ENCODE peak calls at places on chromosome 20, in nine cellular contexts. E, C, X, N, P, V, D, K and U are unnamed samples.

GRCh38 chr20:24337551-24337950 is 131.9 kb upstream of the SYNDIG1 start:
- DNase-seq in X (no peak), D (no peak), N (no peak), V (no peak), E (no peak), C (no peak), P (no peak), K (no peak), U (no peak)

GRCh38 chr20:25309395-25310267 is 61.7 kb downstream of the PYGB start:
- DNase-seq in V (peak), P (peak), X (no peak), D (peak), K (no peak), N (no peak), C (no peak), E (peak), U (no peak)

GRCh38 chr20:33671573-33672288 is 2.5 kb downstream of the NECAB3 start:
- DNase-seq in E (peak), D (no peak), N (no peak), C (no peak), X (no peak), K (no peak), V (no peak), P (no peak), U (no peak)

GRCh38 chr20:35311409-35311808 is 19.2 kb upstream of the FAM83C start:
- DNase-seq in D (no peak), X (no peak), E (no peak), V (no peak), C (no peak), K (peak), N (no peak), P (no peak), U (no peak)

GRCh38 chr20:44401052-44401769 is 45.7 kb downstream of the HNF4A start:
- DNase-seq in C (no peak), N (no peak), V (no peak), K (no peak), X (no peak), D (no peak), E (no peak), P (no peak), U (no peak)

GRCh38 chr20:13037727-13038126 is 29.0 kb downstream of the SPTLC3 start:
- DNase-seq in V (no peak), E (no peak), C (no peak), N (no peak), D (no peak), X (no peak), P (no peak), K (no peak), U (no peak)

GRCh38 chr20:33648396-33649004 is 13.6 kb upstream of the C20orf144 start:
- DNase-seq in K (no peak), D (no peak), X (no peak), C (no peak), E (no peak), N (no peak), V (peak), P (no peak), U (no peak)

GRCh38 chr20:4592316-4593148 is 129.2 kb upstream of the PRND start:
- DNase-seq in C (peak), K (peak), V (peak), D (no peak), P (peak), E (peak), N (peak), X (peak), U (peak)

GRCh38 chr20:42985628-42986027 is 204.1 kb downstream of the PTPRT start:
- DNase-seq in C (no peak), P (no peak), N (no peak), V (no peak), E (no peak), D (no peak), X (no peak), K (no peak), U (no peak)

GRCh38 chr20:25279403-25279802 is 31.5 kb downstream of the PYGB start:
- DNase-seq in D (no peak), K (no peak), C (no peak), X (no peak), V (no peak), N (no peak), P (no peak), E (no peak), U (no peak)

GRCh38 chr20:5222919-5223634 is 93.7 kb downstream of the PROKR2 start:
- DNase-seq in X (peak), P (peak), N (peak), V (no peak), C (peak), K (peak), E (peak), D (no peak), U (no peak)

GRCh38 chr20:44916586-44916985 is 6.7 kb downstream of the PABPC1L start:
- DNase-seq in K (peak), P (no peak), V (no peak), D (no peak), N (no peak), E (no peak), X (no peak), C (no peak), U (no peak)

GRCh38 chr20:47905628-47906487 is 120.6 kb upstream of the SULF2 start:
- DNase-seq in D (no peak), N (no peak), X (no peak), V (no peak), P (no peak), K (no peak), E (no peak), C (no peak), U (no peak)

GRCh38 chr20:47205577-47206123 is 150.8 kb downstream of the ZMYND8 start:
- DNase-seq in E (peak), N (peak), K (peak), P (peak), V (peak), X (peak), C (no peak), D (peak), U (no peak)

GRCh38 chr20:528923-529594 is 14.5 kb downstream of the CSNK2A1 start:
- DNase-seq in X (no peak), C (no peak), V (no peak), N (no peak), K (no peak), E (peak), D (no peak), P (no peak), U (no peak)

GRCh38 chr20:11261533-11262000 is 587.8 kb upstream of the JAG1 start:
- DNase-seq in D (no peak), E (peak), P (no peak), X (no peak), C (no peak), K (no peak), V (no peak), N (no peak), U (no peak)

GRCh38 chr20:63917811-63918210 is 22.9 kb downstream of the DNAJC5 start:
- DNase-seq in X (no peak), E (no peak), P (no peak), C (no peak), K (no peak), D (no peak), N (no peak), V (no peak), U (no peak)

GRCh38 chr20:58447733-58448391 is 58.8 kb downstream of the VAPB start:
- DNase-seq in K (peak), N (peak), C (peak), P (peak), D (no peak), V (no peak), X (peak), E (peak), U (peak)

GRCh38 chr20:63121749-63122405 is 94.1 kb downstream of the YTHDF1 start:
- DNase-seq in P (no peak), K (no peak), D (peak), X (no peak), C (no peak), N (no peak), E (no peak), V (no peak), U (peak)

GRCh38 chr20:62621251-62622110 is 20.8 kb upstream of the SLCO4A1 start:
- DNase-seq in V (no peak), N (no peak), D (no peak), C (no peak), E (no peak), P (no peak), K (no peak), X (no peak), U (no peak)

GRCh38 chr20:43516251-43516824 is 8.8 kb downstream of the L3MBTL1 start:
- DNase-seq in D (no peak), V (no peak), C (no peak), P (no peak), E (no peak), K (no peak), X (no peak), N (no peak), U (no peak)

GRCh38 chr20:51348866-51349265 is 193.7 kb downstream of the NFATC2 start:
- DNase-seq in P (no peak), V (no peak), E (no peak), X (no peak), C (no peak), N (no peak), K (no peak), D (no peak), U (no peak)

GRCh38 chr20:1150218-1150617 is 31.8 kb downstream of the PSMF1 start:
- DNase-seq in C (no peak), P (no peak), V (no peak), E (peak), D (no peak), X (no peak), K (no peak), N (no peak), U (no peak)

GRCh38 chr20:41161886-41162285 is 24.5 kb downstream of the PLCG1 start:
- DNase-seq in D (no peak), N (no peak), P (no peak), C (no peak), X (no peak), V (no peak), K (no peak), E (no peak), U (no peak)

GRCh38 chr20:38165966-38166706 is 1.1 kb upstream of the TGM2 start:
- DNase-seq in P (no peak), E (peak), V (no peak), X (no peak), N (no peak), K (no peak), D (peak), C (no peak), U (no peak)

GRCh38 chr20:2663364-2663886 is 591 bp downstream of the IDH3B start:
- DNase-seq in C (no peak), E (no peak), N (no peak), D (no peak), V (no peak), P (no peak), K (no peak), X (no peak), U (no peak)

GRCh38 chr20:48307277-48307676 is 520.5 kb downstream of the PREX1 start:
- DNase-seq in K (no peak), D (no peak), P (no peak), V (no peak), N (no peak), X (no peak), C (no peak), E (no peak), U (no peak)

GRCh38 chr20:57047281-57048026 is 219.0 kb downstream of the BMP7 start:
- DNase-seq in V (no peak), D (peak), K (no peak), C (no peak), N (no peak), X (no peak), E (no peak), P (peak), U (peak)
- TF ChIP-seq CTCF in V (peak), D (no peak), K (peak), C (no peak), N (no peak), X (peak), E (no peak), P (peak), U (peak)

DNA sequence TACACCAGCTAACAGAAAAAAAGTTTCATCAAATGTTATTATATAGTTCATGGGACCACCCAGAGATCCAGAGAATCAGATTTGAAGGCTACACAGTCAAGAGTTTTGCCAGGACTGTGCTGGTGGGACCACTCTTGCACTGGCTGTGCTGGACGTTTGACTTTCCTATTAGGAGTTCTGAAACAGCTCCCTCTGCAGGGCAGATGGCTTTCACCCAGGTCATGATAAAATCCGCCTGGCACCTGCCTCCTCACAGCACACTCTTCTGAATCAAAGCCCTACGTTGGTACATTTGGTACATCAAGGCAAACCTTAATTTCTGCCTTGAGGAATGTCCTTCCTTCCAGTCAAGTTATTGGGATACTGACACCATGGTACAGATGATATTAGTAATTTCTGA is 302.1 kb downstream of the ZNF217 start:
- DNase-seq in K (peak), X (peak), D (no peak), V (no peak), N (no peak), C (no peak), E (no peak), P (peak), U (no peak)
- TF ChIP-seq CTCF in K (peak), X (peak), D (no peak), V (peak), N (no peak), C (no peak), E (no peak), P (peak), U (no peak)

GRCh38 chr20:50170549-50171220 is 17.2 kb upstream of the PEDS1 start:
- DNase-seq in V (no peak), K (no peak), C (no peak), N (no peak), D (no peak), X (no peak), P (no peak), E (no peak), U (no peak)

GRCh38 chr20:50174456-50174855 is 16.2 kb upstream of the CEBPB start:
- DNase-seq in C (no peak), X (no peak), N (no peak), K (no peak), V (no peak), D (no peak), P (no peak), E (no peak), U (no peak)

GRCh38 chr20:50175938-50176933 is 14.4 kb upstream of the CEBPB start:
- DNase-seq in P (no peak), X (no peak), N (no peak), K (no peak), E (no peak), C (no peak), V (no peak), D (peak), U (no peak)

GRCh38 chr20:50169329-50169823 is 15.9 kb upstream of the PEDS1 start:
- DNase-seq in C (peak), P (peak), N (peak), D (peak), K (peak), X (peak), V (peak), E (peak), U (peak)

DNA sequence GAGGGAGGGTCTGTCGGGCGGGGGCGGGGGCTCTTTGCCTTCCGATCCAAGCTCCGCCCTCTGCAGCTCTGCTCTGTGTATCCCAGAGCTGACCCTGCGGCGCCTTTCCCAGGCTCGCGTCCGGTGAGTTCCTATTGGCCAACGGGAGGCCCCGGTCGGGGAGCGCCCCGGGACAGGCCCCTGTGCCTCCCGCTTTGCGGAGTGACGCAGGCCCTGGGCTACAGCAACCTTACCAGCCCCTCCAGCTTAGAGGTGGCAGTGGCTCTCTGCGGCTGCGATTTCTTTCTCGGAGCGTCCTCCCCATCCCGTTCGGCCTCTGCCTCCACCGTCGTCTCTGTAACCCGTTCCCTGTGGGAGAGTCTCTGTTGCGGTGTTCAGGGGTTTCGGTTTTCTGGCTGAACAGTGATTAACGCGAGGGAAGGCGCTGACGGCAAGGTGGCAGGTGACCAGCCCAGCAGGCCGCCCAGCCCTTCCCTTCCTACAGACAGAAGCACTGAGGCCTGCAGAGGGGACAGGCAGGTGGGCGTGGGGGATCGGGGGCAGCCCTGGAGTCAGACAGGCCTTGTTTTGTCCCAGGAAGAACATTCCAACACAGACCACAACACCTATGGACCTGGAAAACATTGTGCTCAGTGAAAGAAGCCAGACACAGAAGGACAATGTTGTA is 18.1 kb upstream of the CEBPB start:
- DNase-seq in V (no peak), X (peak), C (no peak), E (peak), K (peak), N (no peak), D (peak), P (peak), U (no peak)
- TF ChIP-seq CTCF in V (no peak), X (no peak), C (no peak), E (no peak), K (no peak), N (no peak), D (no peak), P (no peak), U (no peak)

GRCh38 chr20:32207626-32208498 is at the start of the genes PLAGL2 and POFUT1:
- DNase-seq in E (peak), N (peak), K (peak), P (peak), D (peak), C (peak), X (peak), V (peak), U (peak)
- TF ChIP-seq CTCF in E (peak), N (no peak), K (peak), P (no peak), D (no peak), C (no peak), X (peak), V (peak), U (no peak)

GRCh38 chr20:9211016-9211760 is 142.3 kb downstream of the PLCB4 start:
- DNase-seq in C (no peak), E (no peak), N (no peak), D (no peak), V (no peak), K (no peak), X (no peak), P (no peak), U (no peak)

GRCh38 chr20:9220874-9221547 is 152.1 kb downstream of the PLCB4 start:
- DNase-seq in K (peak), X (no peak), V (no peak), P (no peak), N (no peak), E (peak), D (no peak), C (no peak), U (no peak)

GRCh38 chr20:9214676-9215075 is 145.8 kb downstream of the PLCB4 start:
- DNase-seq in X (no peak), C (no peak), E (peak), V (no peak), K (no peak), P (no peak), D (no peak), N (no peak), U (no peak)

GRCh38 chr20:9218412-9219001 is 149.6 kb downstream of the PLCB4 start:
- DNase-seq in N (no peak), C (no peak), V (no peak), P (peak), X (no peak), D (no peak), E (peak), K (no peak), U (no peak)

GRCh38 chr20:9215539-9215938 is 146.7 kb downstream of the PLCB4 start:
- DNase-seq in C (no peak), E (no peak), P (no peak), D (no peak), N (no peak), X (no peak), V (peak), K (peak), U (no peak)
- TF ChIP-seq CTCF in C (no peak), E (peak), P (peak), D (no peak), N (peak), X (peak), V (peak), K (peak), U (no peak)

GRCh38 chr20:31933698-31934097 is 18.1 kb downstream of the PDRG1 start:
- DNase-seq in P (no peak), V (no peak), K (no peak), X (no peak), N (no peak), D (no peak), E (no peak), C (no peak), U (no peak)

GRCh38 chr20:31934491-31934890 is 17.4 kb downstream of the PDRG1 start:
- DNase-seq in X (no peak), V (no peak), C (no peak), K (no peak), E (no peak), D (no peak), N (no peak), P (no peak), U (no peak)

GRCh38 chr20:31936430-31936829 is 15.4 kb downstream of the PDRG1 start:
- DNase-seq in D (no peak), N (no peak), V (no peak), P (no peak), C (no peak), E (no peak), K (no peak), X (no peak), U (no peak)

GRCh38 chr20:31937820-31938219 is 14.0 kb downstream of the PDRG1 start:
- DNase-seq in V (no peak), X (no peak), C (no peak), D (no peak), P (no peak), K (no peak), E (no peak), N (no peak), U (no peak)

GRCh38 chr20:31934968-31935764 is 16.7 kb downstream of the PDRG1 start:
- DNase-seq in K (peak), E (no peak), V (peak), C (no peak), N (no peak), D (no peak), P (no peak), X (no peak), U (no peak)
- TF ChIP-seq CTCF in K (peak), E (no peak), V (no peak), C (no peak), N (no peak), D (no peak), P (peak), X (no peak), U (no peak)

GRCh38 chr20:60050193-60050960 is 92.2 kb downstream of the CDH26 start:
- DNase-seq in V (no peak), D (peak), E (no peak), P (no peak), N (no peak), X (no peak), K (peak), C (no peak), U (no peak)
- TF ChIP-seq CTCF in V (no peak), D (no peak), E (no peak), P (peak), N (no peak), X (peak), K (peak), C (no peak), U (peak)

DNA sequence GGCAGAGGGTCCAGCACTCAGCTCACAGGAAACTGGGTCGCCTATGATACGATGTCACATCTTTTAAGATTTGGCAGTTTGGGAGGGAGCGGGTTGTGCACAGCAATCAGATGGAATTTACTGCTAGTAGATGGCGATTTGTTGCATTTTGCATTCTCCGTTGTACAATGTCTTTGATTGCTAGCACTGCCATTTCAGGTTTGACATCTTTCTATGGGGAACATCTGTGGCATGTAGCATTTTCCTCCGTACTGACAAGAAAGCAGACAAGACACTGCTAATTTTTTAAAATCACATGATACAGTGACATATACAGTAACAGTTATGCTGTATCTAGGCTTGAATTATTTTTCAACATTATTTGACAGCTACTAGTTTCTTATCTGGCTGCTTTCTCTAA is 119.7 kb upstream of the PCSK2 start:
- DNase-seq in N (no peak), X (no peak), V (no peak), D (no peak), P (no peak), C (no peak), E (no peak), K (no peak), U (no peak)
- TF ChIP-seq CTCF in N (no peak), X (no peak), V (no peak), D (no peak), P (no peak), C (no peak), E (no peak), K (no peak), U (no peak)